ENCODE peak calls at places on chromosomes 16 and 17, in five cellular contexts. I, N, M, D and G are unnamed samples.

GRCh38 chr17:63024716-63025115 is 58.7 kb downstream of the TANC2 start:
- DNase-seq in I (no peak), N (peak; percentile 31), M (no peak), D (no peak), G (no peak)

GRCh38 chr17:82023447-82024241 is 539 bp downstream of the LRRC45 start:
- DNase-seq in I (no peak), N (peak; percentile 45), M (peak; percentile 59), D (no peak), G (no peak)

GRCh38 chr16:88830250-88830649 is 18.5 kb upstream of the APRT start:
- DNase-seq in I (no peak), N (no peak), M (no peak), D (no peak), G (no peak)

GRCh38 chr16:69720822-69721430 is 5.4 kb downstream of the NQO1 start:
- DNase-seq in I (peak; percentile 39), N (no peak), M (no peak), D (no peak), G (peak; percentile 57)

GRCh38 chr16:82011199-82011641 is at the start of gene SDR42E1:
- DNase-seq in I (no peak), N (no peak), M (peak; percentile 11), D (no peak), G (no peak)

GRCh38 chr17:14318906-14319205 is 18.0 kb downstream of the HS3ST3B1 start:
- DNase-seq in I (no peak), N (no peak), M (no peak), D (no peak), G (no peak)

GRCh38 chr17:82648761-82649474 is 674 bp upstream of the WDR45B start:
- DNase-seq in I (peak; percentile 87), N (peak; percentile 50), M (peak; percentile 77), D (no peak), G (peak; percentile 56)

GRCh38 chr17:77208217-77208808 is 67.5 kb downstream of the SEC14L1 start:
- DNase-seq in I (peak; percentile 57), N (peak; percentile 48), M (no peak), D (peak; percentile 58), G (no peak)

GRCh38 chr16:51150159-51150893 is 744 bp downstream of the SALL1 start:
- DNase-seq in I (no peak), N (peak; percentile 22), M (no peak), D (no peak), G (no peak)

GRCh38 chr16:26701243-26701886 is 365.4 kb upstream of the C16orf82 start:
- DNase-seq in I (no peak), N (no peak), M (peak; percentile 84), D (no peak), G (no peak)

GRCh38 chr16:65500007-65500406 is 378.1 kb upstream of the CDH11 start:
- DNase-seq in I (no peak), N (no peak), M (no peak), D (no peak), G (no peak)

GRCh38 chr16:47134550-47134949 is 9.2 kb downstream of the NETO2 start:
- DNase-seq in I (no peak), N (no peak), M (no peak), D (no peak), G (no peak)

GRCh38 chr17:45784293-45784582 is at the start of gene CRHR1:
- DNase-seq in I (no peak), N (no peak), M (no peak), D (no peak), G (no peak)

GRCh38 chr16:74811911-74812310 is 37.3 kb upstream of the FA2H start:
- DNase-seq in I (no peak), N (no peak), M (no peak), D (no peak), G (no peak)

GRCh38 chr17:37079735-37080134 is 131.0 kb downstream of the AATF start:
- DNase-seq in I (no peak), N (no peak), M (no peak), D (no peak), G (no peak)

GRCh38 chr17:75346906-75347305 is 57.7 kb upstream of the SLC25A19 start:
- DNase-seq in I (no peak), N (no peak), M (peak; percentile 56), D (no peak), G (no peak)

GRCh38 chr16:35686595-35686994 is 2227.2 kb downstream of the TP53TG3F start:
- DNase-seq in I (no peak), N (no peak), M (no peak), D (no peak), G (no peak)

GRCh38 chr16:72787519-72788268 is 260.2 kb downstream of the ZFHX3 start:
- DNase-seq in I (peak; percentile 92), N (peak; percentile 95), M (no peak), D (no peak), G (peak; percentile 95)

GRCh38 chr16:55021595-55022475 is 91.2 kb downstream of the IRX5 start:
- DNase-seq in I (peak; percentile 28), N (peak; percentile 56), M (no peak), D (no peak), G (no peak)

GRCh38 chr16:85735225-85735722 is 15.6 kb downstream of the C16orf74 start:
- DNase-seq in I (no peak), N (no peak), M (peak; percentile 88), D (no peak), G (no peak)

GRCh38 chr16:57516176-57516725 is 20.1 kb downstream of the CCDC102A start:
- DNase-seq in I (no peak), N (no peak), M (no peak), D (no peak), G (no peak)

GRCh38 chr16:54342966-54343365 is 56.4 kb upstream of the IRX3 start:
- DNase-seq in I (no peak), N (peak; percentile 74), M (no peak), D (no peak), G (no peak)

GRCh38 chr16:68235882-68236803 is at the start of gene ESRP2:
- DNase-seq in I (peak; percentile 73), N (no peak), M (no peak), D (no peak), G (peak; percentile 74)

GRCh38 chr17:50533720-50534148 is 1.2 kb downstream of the EPN3 start:
- DNase-seq in I (no peak), N (peak; percentile 28), M (no peak), D (no peak), G (no peak)

GRCh38 chr17:43854498-43854897 is 7.5 kb downstream of the CD300LG start:
- DNase-seq in I (peak; percentile 12), N (no peak), M (no peak), D (no peak), G (no peak)

GRCh38 chr17:62565817-62566216 is 61.7 kb upstream of the MRC2 start:
- DNase-seq in I (no peak), N (peak; percentile 96), M (no peak), D (no peak), G (no peak)

GRCh38 chr17:32970281-32970680 is 21.4 kb upstream of the SPACA3 start:
- DNase-seq in I (no peak), N (no peak), M (no peak), D (no peak), G (no peak)

GRCh38 chr16:57651344-57652333 is 16.5 kb upstream of the ADGRG3 start:
- DNase-seq in I (no peak), N (no peak), M (peak; percentile 12), D (no peak), G (no peak)

GRCh38 chr17:4108397-4108796 is 34.4 kb downstream of the ZZEF1 start:
- DNase-seq in I (no peak), N (no peak), M (no peak), D (no peak), G (no peak)

GRCh38 chr17:46136820-46137219 is 56.4 kb downstream of the KANSL1 start:
- DNase-seq in I (no peak), N (no peak), M (no peak), D (no peak), G (no peak)

GRCh38 chr17:3385869-3386816 is at the start of gene OR3A2:
- DNase-seq in I (no peak), N (no peak), M (no peak), D (no peak), G (no peak)

GRCh38 chr16:129075-129474 is 9.4 kb downstream of the NPRL3 start:
- DNase-seq in I (no peak), N (no peak), M (no peak), D (no peak), G (no peak)